ENCODE peak calls at places on chromosome 7, in nine cellular contexts. One of them, this sample, is unnamed.

GRCh38 chr7:106823631-106824030 is 41.5 kb upstream of the PIK3CG start:
- DNase-seq in gastrocnemius medialis: no peak
- DNase-seq in BE2C: no peak
- DNase-seq in testis: no peak
- DNase-seq in uterus: no peak
- DNase-seq in IMR-90: peak
- DNase-seq in AG10803: peak
- DNase-seq in right lobe of liver: no peak
- DNase-seq in psoas muscle: no peak
- DNase-seq in this sample: no peak

GRCh38 chr7:27167170-27167505 is 1.8 kb upstream of the HOXA9 start:
- DNase-seq in IMR-90: no peak
- DNase-seq in gastrocnemius medialis: no peak
- DNase-seq in uterus: no peak
- DNase-seq in psoas muscle: peak
- DNase-seq in right lobe of liver: peak
- DNase-seq in AG10803: peak
- DNase-seq in BE2C: no peak
- DNase-seq in testis: no peak
- DNase-seq in this sample: peak

GRCh38 chr7:32228601-32229000 is 158.4 kb upstream of the PDE1C start:
- DNase-seq in IMR-90: no peak
- DNase-seq in AG10803: no peak
- DNase-seq in uterus: no peak
- DNase-seq in psoas muscle: no peak
- DNase-seq in right lobe of liver: no peak
- DNase-seq in testis: no peak
- DNase-seq in gastrocnemius medialis: no peak
- DNase-seq in BE2C: no peak
- DNase-seq in this sample: no peak

GRCh38 chr7:43234968-43235367 is 122.5 kb downstream of the HECW1 start:
- DNase-seq in gastrocnemius medialis: no peak
- DNase-seq in right lobe of liver: no peak
- DNase-seq in AG10803: no peak
- DNase-seq in IMR-90: no peak
- DNase-seq in testis: no peak
- DNase-seq in uterus: no peak
- DNase-seq in psoas muscle: no peak
- DNase-seq in BE2C: no peak
- DNase-seq in this sample: no peak

GRCh38 chr7:98106647-98107312 is at the start of gene LMTK2:
- DNase-seq in BE2C: peak
- DNase-seq in right lobe of liver: peak
- DNase-seq in IMR-90: peak
- DNase-seq in uterus: peak
- DNase-seq in AG10803: peak
- DNase-seq in gastrocnemius medialis: peak
- DNase-seq in testis: peak
- DNase-seq in psoas muscle: peak
- DNase-seq in this sample: peak

GRCh38 chr7:159065151-159065550 is 79.5 kb downstream of the VIPR2 start:
- DNase-seq in gastrocnemius medialis: no peak
- DNase-seq in testis: no peak
- DNase-seq in right lobe of liver: no peak
- DNase-seq in AG10803: no peak
- DNase-seq in uterus: no peak
- DNase-seq in BE2C: no peak
- DNase-seq in psoas muscle: peak
- DNase-seq in IMR-90: no peak
- DNase-seq in this sample: no peak

GRCh38 chr7:18638594-18639452 is 143.3 kb downstream of the HDAC9 start:
- DNase-seq in gastrocnemius medialis: no peak
- DNase-seq in BE2C: no peak
- DNase-seq in psoas muscle: no peak
- DNase-seq in AG10803: peak
- DNase-seq in right lobe of liver: no peak
- DNase-seq in testis: no peak
- DNase-seq in IMR-90: peak
- DNase-seq in uterus: peak
- DNase-seq in this sample: peak

GRCh38 chr7:35728412-35729060 is 33.6 kb upstream of the HERPUD2 start:
- DNase-seq in testis: no peak
- DNase-seq in BE2C: no peak
- DNase-seq in right lobe of liver: no peak
- DNase-seq in AG10803: no peak
- DNase-seq in gastrocnemius medialis: no peak
- DNase-seq in uterus: no peak
- DNase-seq in IMR-90: no peak
- DNase-seq in psoas muscle: no peak
- DNase-seq in this sample: no peak

GRCh38 chr7:159010411-159010810 is 134.3 kb downstream of the VIPR2 start:
- DNase-seq in IMR-90: no peak
- DNase-seq in gastrocnemius medialis: no peak
- DNase-seq in psoas muscle: no peak
- DNase-seq in testis: no peak
- DNase-seq in right lobe of liver: no peak
- DNase-seq in BE2C: no peak
- DNase-seq in AG10803: no peak
- DNase-seq in uterus: no peak
- DNase-seq in this sample: no peak

GRCh38 chr7:108347616-108348015 is 108.6 kb downstream of the NRCAM start:
- DNase-seq in AG10803: peak
- DNase-seq in BE2C: no peak
- DNase-seq in uterus: no peak
- DNase-seq in right lobe of liver: no peak
- DNase-seq in IMR-90: peak
- DNase-seq in gastrocnemius medialis: no peak
- DNase-seq in psoas muscle: no peak
- DNase-seq in testis: no peak
- DNase-seq in this sample: peak

GRCh38 chr7:46996972-46997371 is 584.9 kb downstream of the TNS3 start:
- DNase-seq in IMR-90: no peak
- DNase-seq in BE2C: peak
- DNase-seq in AG10803: no peak
- DNase-seq in gastrocnemius medialis: no peak
- DNase-seq in testis: no peak
- DNase-seq in uterus: no peak
- DNase-seq in psoas muscle: no peak
- DNase-seq in right lobe of liver: no peak
- DNase-seq in this sample: no peak

GRCh38 chr7:92057375-92057774 is 76.9 kb downstream of the CYP51A1 start:
- DNase-seq in AG10803: no peak
- DNase-seq in BE2C: no peak
- DNase-seq in uterus: no peak
- DNase-seq in right lobe of liver: no peak
- DNase-seq in IMR-90: no peak
- DNase-seq in psoas muscle: no peak
- DNase-seq in gastrocnemius medialis: no peak
- DNase-seq in testis: peak
- DNase-seq in this sample: no peak

GRCh38 chr7:39952791-39953190 is 2.7 kb downstream of the CDK13 start:
- DNase-seq in BE2C: no peak
- DNase-seq in testis: no peak
- DNase-seq in right lobe of liver: no peak
- DNase-seq in IMR-90: peak
- DNase-seq in uterus: no peak
- DNase-seq in gastrocnemius medialis: no peak
- DNase-seq in AG10803: no peak
- DNase-seq in psoas muscle: no peak
- DNase-seq in this sample: peak

GRCh38 chr7:14836006-14836405 is 66.5 kb downstream of the DGKB start:
- DNase-seq in testis: no peak
- DNase-seq in BE2C: no peak
- DNase-seq in right lobe of liver: no peak
- DNase-seq in psoas muscle: no peak
- DNase-seq in uterus: no peak
- DNase-seq in IMR-90: no peak
- DNase-seq in gastrocnemius medialis: no peak
- DNase-seq in AG10803: no peak
- DNase-seq in this sample: no peak

GRCh38 chr7:140348161-140348849 is 50.0 kb downstream of the SLC37A3 start:
- DNase-seq in right lobe of liver: no peak
- DNase-seq in BE2C: no peak
- DNase-seq in AG10803: peak
- DNase-seq in IMR-90: peak
- DNase-seq in testis: no peak
- DNase-seq in gastrocnemius medialis: no peak
- DNase-seq in uterus: peak
- DNase-seq in psoas muscle: no peak
- DNase-seq in this sample: peak

GRCh38 chr7:48052748-48053147 is 17.4 kb downstream of the C7orf57 start:
- DNase-seq in AG10803: peak
- DNase-seq in IMR-90: peak
- DNase-seq in psoas muscle: no peak
- DNase-seq in gastrocnemius medialis: no peak
- DNase-seq in right lobe of liver: no peak
- DNase-seq in testis: no peak
- DNase-seq in BE2C: no peak
- DNase-seq in uterus: no peak
- DNase-seq in this sample: peak

GRCh38 chr7:130210181-130210935 is 2.7 kb downstream of the SSMEM1 start:
- DNase-seq in AG10803: peak
- DNase-seq in BE2C: no peak
- DNase-seq in right lobe of liver: no peak
- DNase-seq in IMR-90: peak
- DNase-seq in testis: no peak
- DNase-seq in uterus: no peak
- DNase-seq in gastrocnemius medialis: no peak
- DNase-seq in psoas muscle: no peak
- DNase-seq in this sample: peak

GRCh38 chr7:155618708-155619633 is 25.5 kb upstream of the RBM33 start:
- DNase-seq in psoas muscle: no peak
- DNase-seq in gastrocnemius medialis: no peak
- DNase-seq in BE2C: no peak
- DNase-seq in AG10803: no peak
- DNase-seq in right lobe of liver: peak
- DNase-seq in testis: no peak
- DNase-seq in uterus: no peak
- DNase-seq in IMR-90: peak
- DNase-seq in this sample: peak

GRCh38 chr7:41448104-41448503 is 254.8 kb downstream of the INHBA start:
- DNase-seq in psoas muscle: no peak
- DNase-seq in testis: no peak
- DNase-seq in BE2C: no peak
- DNase-seq in IMR-90: peak
- DNase-seq in AG10803: peak
- DNase-seq in uterus: no peak
- DNase-seq in gastrocnemius medialis: no peak
- DNase-seq in right lobe of liver: no peak
- DNase-seq in this sample: peak

GRCh38 chr7:91876391-91877133 is 3.9 kb downstream of the MTERF1 start:
- DNase-seq in IMR-90: peak
- DNase-seq in AG10803: peak
- DNase-seq in right lobe of liver: no peak
- DNase-seq in BE2C: no peak
- DNase-seq in uterus: no peak
- DNase-seq in testis: no peak
- DNase-seq in gastrocnemius medialis: no peak
- DNase-seq in psoas muscle: no peak
- DNase-seq in this sample: no peak

GRCh38 chr7:29841926-29842671 is 35.8 kb downstream of the WIPF3 start:
- DNase-seq in right lobe of liver: no peak
- DNase-seq in AG10803: no peak
- DNase-seq in gastrocnemius medialis: no peak
- DNase-seq in testis: peak
- DNase-seq in BE2C: no peak
- DNase-seq in IMR-90: no peak
- DNase-seq in uterus: no peak
- DNase-seq in psoas muscle: no peak
- DNase-seq in this sample: no peak

GRCh38 chr7:69780377-69780776 is 182.1 kb downstream of the AUTS2 start:
- DNase-seq in uterus: no peak
- DNase-seq in IMR-90: no peak
- DNase-seq in BE2C: peak
- DNase-seq in gastrocnemius medialis: peak
- DNase-seq in right lobe of liver: no peak
- DNase-seq in psoas muscle: no peak
- DNase-seq in AG10803: peak
- DNase-seq in testis: no peak
- DNase-seq in this sample: no peak

DNA sequence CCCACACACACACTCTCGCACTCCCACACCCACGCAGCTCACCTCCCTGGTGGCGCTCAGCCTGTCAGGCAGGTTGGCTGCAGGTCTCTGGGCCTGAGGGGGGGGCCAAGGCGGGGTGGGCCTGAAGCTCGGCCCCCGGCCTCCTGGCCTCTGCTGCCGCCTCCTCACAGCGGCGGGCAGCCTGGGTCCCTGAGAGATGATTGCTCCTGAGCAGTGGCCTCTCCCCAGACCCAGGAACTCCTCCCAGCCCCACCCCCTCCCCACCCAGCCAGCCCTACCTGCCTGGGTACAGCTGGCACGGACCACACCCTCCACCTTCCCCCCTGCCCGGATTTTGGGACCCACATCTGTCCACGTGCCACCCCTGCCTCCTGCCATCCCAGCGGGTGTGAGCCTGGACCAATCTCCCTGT is 4.6 kb upstream of the TMEM184A start:
- DNase-seq in IMR-90: no peak
- DNase-seq in AG10803: no peak
- DNase-seq in BE2C: peak
- DNase-seq in psoas muscle: peak
- DNase-seq in testis: no peak
- DNase-seq in uterus: no peak
- DNase-seq in right lobe of liver: no peak
- DNase-seq in gastrocnemius medialis: no peak
- DNase-seq in this sample: no peak
- TF ChIP-seq CTCF in IMR-90: no peak
- TF ChIP-seq CTCF in AG10803: no peak
- TF ChIP-seq CTCF in BE2C: no peak
- TF ChIP-seq CTCF in psoas muscle: no peak
- TF ChIP-seq CTCF in testis: no peak
- TF ChIP-seq CTCF in uterus: no peak
- TF ChIP-seq CTCF in right lobe of liver: no peak
- TF ChIP-seq CTCF in gastrocnemius medialis: no peak
- TF ChIP-seq CTCF in this sample: no peak

GRCh38 chr7:77226357-77226839 is 26.8 kb upstream of the FGL2 start:
- DNase-seq in uterus: no peak
- DNase-seq in IMR-90: peak
- DNase-seq in right lobe of liver: no peak
- DNase-seq in BE2C: no peak
- DNase-seq in psoas muscle: no peak
- DNase-seq in AG10803: no peak
- DNase-seq in testis: no peak
- DNase-seq in gastrocnemius medialis: no peak
- DNase-seq in this sample: no peak
- H3K4me3 ChIP-seq in uterus: no peak
- H3K4me3 ChIP-seq in IMR-90: no peak
- H3K4me3 ChIP-seq in right lobe of liver: no peak
- H3K4me3 ChIP-seq in BE2C: no peak
- H3K4me3 ChIP-seq in psoas muscle: no peak
- H3K4me3 ChIP-seq in AG10803: no peak
- H3K4me3 ChIP-seq in testis: no peak
- H3K4me3 ChIP-seq in gastrocnemius medialis: no peak
- H3K4me3 ChIP-seq in this sample: no peak

GRCh38 chr7:131753620-131754222 is 197.3 kb upstream of the PODXL start:
- DNase-seq in IMR-90: no peak
- DNase-seq in testis: no peak
- DNase-seq in uterus: no peak
- DNase-seq in gastrocnemius medialis: no peak
- DNase-seq in psoas muscle: no peak
- DNase-seq in BE2C: peak
- DNase-seq in right lobe of liver: no peak
- DNase-seq in AG10803: no peak
- DNase-seq in this sample: no peak
- TF ChIP-seq CTCF in IMR-90: peak
- TF ChIP-seq CTCF in testis: peak
- TF ChIP-seq CTCF in uterus: no peak
- TF ChIP-seq CTCF in gastrocnemius medialis: no peak
- TF ChIP-seq CTCF in psoas muscle: peak
- TF ChIP-seq CTCF in BE2C: peak
- TF ChIP-seq CTCF in right lobe of liver: peak
- TF ChIP-seq CTCF in AG10803: peak
- TF ChIP-seq CTCF in this sample: peak

GRCh38 chr7:95596183-95597135 is at the start of gene PDK4:
- DNase-seq in AG10803: peak
- DNase-seq in gastrocnemius medialis: peak
- DNase-seq in psoas muscle: peak
- DNase-seq in testis: peak
- DNase-seq in BE2C: peak
- DNase-seq in uterus: peak
- DNase-seq in IMR-90: peak
- DNase-seq in right lobe of liver: peak
- DNase-seq in this sample: peak
- H3K4me3 ChIP-seq in AG10803: peak
- H3K4me3 ChIP-seq in gastrocnemius medialis: peak
- H3K4me3 ChIP-seq in psoas muscle: peak
- H3K4me3 ChIP-seq in testis: peak
- H3K4me3 ChIP-seq in BE2C: peak
- H3K4me3 ChIP-seq in uterus: peak
- H3K4me3 ChIP-seq in IMR-90: peak
- H3K4me3 ChIP-seq in right lobe of liver: peak
- H3K4me3 ChIP-seq in this sample: peak

This sample was measured in foreskin fibroblast.